ENCODE peak calls at places on chromosomes 16 and 17, in four cellular contexts. Q is stimulated activated CD4-positive, alpha-beta T cell treated with anti-CD3 and anti-CD28 coated beads, TNF-alpha, amount 100 ng/mL, for 4 hours; J is GM10248; U is stomach. V is an unnamed sample.

GRCh38 chr16:28924762-28925385 is at the start of gene RABEP2:
- DNase-seq in J (peak; percentile 99), Q (peak; percentile 98), U (peak; percentile 100), V (peak; percentile 83)

GRCh38 chr16:74153773-74154172 is 142.8 kb upstream of the PSMD7 start:
- DNase-seq in J (no peak), U (no peak), Q (no peak), V (no peak)

GRCh38 chr16:82643936-82644630 is 17.3 kb downstream of the CDH13 start:
- DNase-seq in Q (no peak), J (no peak), U (no peak), V (no peak)

GRCh38 chr17:38656959-38657823 is 17.6 kb downstream of the EPOP start:
- DNase-seq in J (no peak), U (no peak), Q (no peak), V (no peak)

GRCh38 chr17:16653367-16654041 is at the start of gene ZNF624:
- DNase-seq in J (peak; percentile 94), U (peak; percentile 98), Q (peak; percentile 83), V (peak; percentile 69)

GRCh38 chr17:17500999-17501605 is 4.9 kb upstream of the RASD1 start:
- DNase-seq in J (no peak), Q (no peak), U (no peak), V (no peak)

GRCh38 chr16:81676571-81677374 is 102.3 kb upstream of the PLCG2 start:
- DNase-seq in J (no peak), Q (no peak), U (no peak), V (no peak)

GRCh38 chr16:89737341-89738071 is 16.2 kb downstream of the ZNF276 start:
- DNase-seq in J (no peak), U (no peak), Q (no peak), V (no peak)

GRCh38 chr17:34816806-34817205 is 144.5 kb downstream of the CCT6B start:
- DNase-seq in Q (no peak), J (no peak), U (no peak), V (no peak)

GRCh38 chr16:88456356-88457292 is 3.5 kb downstream of the ZFPM1 start:
- DNase-seq in U (no peak), Q (peak; percentile 60), J (no peak), V (peak; percentile 58)

GRCh38 chr17:59513934-59514841 is 51.2 kb upstream of the DHX40 start:
- DNase-seq in U (peak; percentile 82), Q (no peak), J (no peak), V (no peak)

GRCh38 chr17:78019367-78019975 is 61.0 kb downstream of the TNRC6C start:
- DNase-seq in U (no peak), Q (no peak), J (no peak), V (no peak)

GRCh38 chr17:14886200-14886739 is 378.9 kb downstream of the PMP22 start:
- DNase-seq in U (no peak), Q (no peak), J (no peak), V (no peak)